ENCODE peak calls at places on chromosomes 6 and 20, in eight cellular contexts. P, O, I, W, X, U, H and Q are unnamed samples. For H3K36me3, the result is how much of the 10 kb centered on the place peaks cover.

GRCh38 chr6:140957334-140957733 is 1175.4 kb upstream of the GJE1 start:
- DNase-seq in P (no peak), H (no peak), I (no peak), X (no peak), W (no peak), O (no peak), U (no peak), Q (no peak)

GRCh38 chr6:155177369-155177961 is 86.3 kb upstream of the CLDN20 start:
- DNase-seq in W (no peak), X (peak), U (no peak), H (peak), O (peak), I (no peak), P (peak), Q (no peak)

GRCh38 chr20:835220-836045 is 1.9 kb downstream of the FAM110A start:
- DNase-seq in U (no peak), O (no peak), X (no peak), I (no peak), H (peak), W (no peak), P (peak), Q (no peak)

GRCh38 chr20:41064377-41064776 is 35.8 kb downstream of the TOP1 start:
- DNase-seq in X (no peak), I (no peak), U (no peak), O (no peak), H (no peak), W (no peak), P (no peak), Q (no peak)

GRCh38 chr6:125003070-125003469 is 40.8 kb downstream of the RNF217 start:
- DNase-seq in O (no peak), W (no peak), P (no peak), X (no peak), H (no peak), I (no peak), U (no peak), Q (no peak)

GRCh38 chr6:34295721-34296120 is 46.9 kb upstream of the SMIM29 start:
- DNase-seq in H (no peak), O (no peak), U (no peak), P (no peak), I (no peak), X (no peak), W (no peak), Q (peak)

GRCh38 chr6:3746119-3746691 is 5.3 kb downstream of the PXDC1 start:
- DNase-seq in W (no peak), X (no peak), U (no peak), P (no peak), H (no peak), I (no peak), O (no peak), Q (no peak)

GRCh38 chr20:3680701-3681351 is 984 bp downstream of the ADAM33 start:
- DNase-seq in I (no peak), X (no peak), O (peak), P (no peak), W (no peak), U (no peak), H (no peak), Q (no peak)

GRCh38 chr6:49692534-49692933 is 20.8 kb downstream of the CRISP2 start:
- DNase-seq in O (no peak), U (no peak), I (no peak), X (no peak), W (no peak), P (no peak), H (no peak), Q (no peak)

GRCh38 chr20:12372557-12372956 is 454.9 kb downstream of the BTBD3 start:
- DNase-seq in O (no peak), U (no peak), W (no peak), P (no peak), X (no peak), I (no peak), H (no peak), Q (no peak)

GRCh38 chr6:140051521-140052455 is 677.3 kb upstream of the CITED2 start:
- DNase-seq in H (no peak), U (no peak), I (no peak), W (no peak), X (peak), O (peak), P (no peak), Q (no peak)

GRCh38 chr20:46215913-46216707 is 92.2 kb downstream of the CDH22 start:
- DNase-seq in O (peak), P (peak), H (no peak), U (no peak), I (no peak), W (no peak), X (peak), Q (peak)

GRCh38 chr6:111854683-111855082 is 18.6 kb downstream of the FYN start:
- DNase-seq in P (no peak), H (no peak), O (peak), X (no peak), U (no peak), I (no peak), W (no peak), Q (no peak)

GRCh38 chr20:61723538-61724257 is 342.0 kb downstream of the TAF4 start:
- DNase-seq in P (no peak), X (no peak), U (no peak), O (no peak), I (no peak), H (no peak), W (no peak), Q (no peak)

GRCh38 chr6:98203170-98203806 is 631.1 kb upstream of the POU3F2 start:
- DNase-seq in W (no peak), X (no peak), P (no peak), I (no peak), O (no peak), U (no peak), H (no peak), Q (no peak)

GRCh38 chr6:39072830-39073229 is 24.2 kb downstream of the GLP1R start:
- DNase-seq in X (no peak), I (no peak), O (no peak), P (no peak), U (no peak), H (no peak), W (no peak), Q (no peak)

GRCh38 chr6:43969158-43969981 is 157.9 kb downstream of the MRPL14 start:
- DNase-seq in I (no peak), U (no peak), X (no peak), P (peak), H (no peak), W (no peak), O (no peak), Q (no peak)

GRCh38 chr6:53464942-53465460 is 79.9 kb downstream of the GCLC start:
- DNase-seq in U (no peak), O (peak), I (no peak), P (peak), W (no peak), H (peak), X (peak), Q (no peak)

GRCh38 chr6:87151786-87152527 is 3.4 kb upstream of the ZNF292 start:
- DNase-seq in U (no peak), H (peak), W (peak), O (peak), X (no peak), P (peak), I (peak), Q (no peak)

GRCh38 chr6:145110109-145110508 is 625.2 kb downstream of the EPM2A start:
- DNase-seq in W (no peak), O (no peak), P (no peak), I (no peak), X (peak), H (no peak), U (no peak), Q (no peak)

GRCh38 chr6:74731921-74732320 is 473.9 kb downstream of the COL12A1 start:
- DNase-seq in O (no peak), U (no peak), P (no peak), W (no peak), I (no peak), X (no peak), H (no peak), Q (no peak)

GRCh38 chr6:170057034-170057734 is 233.7 kb downstream of the DLL1 start:
- DNase-seq in X (no peak), H (no peak), I (no peak), P (peak), O (no peak), W (no peak), U (no peak), Q (no peak)

GRCh38 chr6:127471379-127472255 is 12.4 kb upstream of the KIAA0408 start:
- DNase-seq in W (no peak), U (no peak), O (no peak), I (no peak), H (no peak), P (no peak), X (no peak), Q (no peak)

GRCh38 chr6:150195996-150196417 is 53.2 kb downstream of the PPP1R14C start:
- DNase-seq in W (no peak), H (no peak), P (no peak), U (no peak), I (no peak), O (no peak), X (no peak), Q (no peak)

GRCh38 chr6:138577151-138577915 is 78.0 kb upstream of the NHSL1 start:
- DNase-seq in U (no peak), I (no peak), O (no peak), W (no peak), H (no peak), X (no peak), P (no peak), Q (peak)

GRCh38 chr20:40811004-40811403 is 122.0 kb upstream of the MAFB start:
- DNase-seq in P (peak), W (no peak), O (no peak), I (no peak), X (no peak), H (no peak), U (no peak), Q (no peak)

GRCh38 chr6:36432151-36432633 is 10.5 kb downstream of the PXT1 start:
- DNase-seq in W (no peak), U (no peak), X (peak), I (no peak), H (no peak), P (no peak), O (no peak), Q (no peak)

GRCh38 chr6:34267746-34268145 is 18.9 kb upstream of the SMIM29 start:
- DNase-seq in I (no peak), H (no peak), X (no peak), W (no peak), U (no peak), O (no peak), P (no peak), Q (no peak)

GRCh38 chr6:54074591-54075195 is 36.5 kb upstream of the MLIP start:
- DNase-seq in O (no peak), P (no peak), W (no peak), U (no peak), I (no peak), H (no peak), X (no peak), Q (no peak)

GRCh38 chr20:63740501-63741353 is 1.2 kb downstream of the SLC2A4RG start:
- DNase-seq in W (peak), O (peak), I (no peak), X (peak), P (peak), U (no peak), H (peak), Q (peak)

GRCh38 chr6:42138630-42139619 is 3.5 kb downstream of the C6orf132 start:
- DNase-seq in U (no peak), X (peak), H (no peak), O (peak), P (no peak), I (no peak), W (no peak), Q (no peak)

GRCh38 chr20:62473200-62473585 is 2.6 kb downstream of the GATA5 start:
- DNase-seq in P (no peak), W (no peak), I (no peak), U (no peak), O (no peak), X (no peak), H (no peak), Q (no peak)

GRCh38 chr6:147203311-147204059 is 732 bp upstream of the STXBP5 start:
- DNase-seq in P (peak), U (no peak), O (peak), W (no peak), I (peak), H (peak), X (peak), Q (peak)

GRCh38 chr6:30679765-30680535 is 6.5 kb downstream of the PPP1R18 start:
- DNase-seq in X (no peak), O (no peak), W (no peak), H (no peak), I (no peak), U (no peak), P (no peak), Q (no peak)

DNA sequence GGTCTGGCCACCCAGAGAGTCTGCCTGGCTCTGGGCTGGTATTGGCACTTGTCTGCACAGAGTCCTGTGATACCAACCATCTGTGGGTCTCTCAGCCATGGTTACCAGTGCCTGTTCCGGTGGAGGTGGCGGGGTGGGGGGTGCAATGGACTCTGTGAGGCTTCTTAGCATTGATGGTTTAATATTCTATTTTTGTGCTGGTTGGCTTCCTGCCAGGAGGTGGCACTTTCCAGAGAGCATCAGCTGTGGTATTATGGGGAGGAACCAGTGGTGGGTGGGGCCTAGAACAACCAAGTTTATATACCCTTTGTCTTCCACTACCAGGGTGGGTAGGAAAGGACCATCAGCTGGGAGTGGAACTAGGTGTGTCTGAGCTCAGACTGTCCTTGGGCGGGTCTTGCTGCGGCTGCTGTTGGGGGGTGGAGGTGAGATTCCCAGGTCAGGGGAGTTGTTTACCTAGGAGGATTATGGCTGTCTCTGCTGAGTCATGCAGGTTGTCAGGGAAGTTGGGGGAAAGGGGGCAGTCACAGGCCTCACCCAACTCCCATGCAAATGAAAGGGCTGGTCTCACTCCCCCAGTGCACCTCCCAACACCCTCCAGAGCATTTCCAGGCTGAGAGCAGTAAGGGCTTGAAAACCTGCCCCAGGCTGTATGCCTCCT is 117.5 kb downstream of the FLRT3 start:
- DNase-seq in I (no peak), O (no peak), U (no peak), H (no peak), P (no peak), X (peak), W (no peak), Q (no peak)
- TF ChIP-seq CTCF in I (no peak), O (no peak), U (no peak), H (no peak), P (no peak), X (no peak), W (no peak), Q (no peak)

DNA sequence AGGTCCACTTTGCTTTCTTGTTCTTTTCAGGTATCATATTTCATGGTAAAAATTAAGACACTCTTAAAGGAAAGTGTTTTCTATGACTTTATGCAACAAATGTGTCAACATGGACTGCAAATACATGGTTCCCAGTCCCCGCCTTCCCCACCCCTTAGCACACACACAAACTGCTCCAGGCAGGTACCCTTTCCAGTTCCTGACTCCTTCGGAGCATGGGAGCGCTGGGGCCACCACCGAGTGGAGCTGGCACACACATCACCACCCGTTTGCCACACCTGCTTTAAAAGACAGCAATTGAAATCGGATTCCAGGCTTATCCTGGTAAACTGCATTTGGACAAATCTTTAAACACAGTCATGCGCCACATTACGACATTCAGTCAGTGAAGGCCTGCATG is 22.2 kb downstream of the RNASET2 start:
- DNase-seq in W (no peak), H (no peak), X (no peak), O (no peak), U (no peak), I (no peak), P (no peak), Q (no peak)
- H3K4me3 ChIP-seq in W (no peak), H (no peak), X (no peak), O (no peak), U (no peak), I (no peak), P (no peak), Q (no peak)

DNA sequence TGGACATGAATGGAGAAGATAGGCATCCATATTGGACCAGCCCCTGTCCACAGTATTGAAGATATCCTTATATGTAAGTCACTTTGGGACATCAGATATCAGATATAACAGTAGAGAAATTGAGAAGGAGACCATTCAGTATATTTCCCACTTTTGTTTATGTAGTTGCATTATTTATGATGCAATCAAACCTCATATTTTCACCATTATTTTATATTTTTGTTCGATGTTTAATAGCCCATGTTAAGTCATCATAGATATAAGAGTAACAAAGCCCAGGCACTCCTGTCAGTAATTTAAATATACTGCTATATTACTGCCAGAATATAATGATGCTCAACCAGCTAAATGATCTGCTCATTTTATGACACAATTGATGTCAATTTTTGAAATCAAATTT is 744.5 kb upstream of the EPHA7 start:
- DNase-seq in H (no peak), W (no peak), U (no peak), O (no peak), I (no peak), X (no peak), P (no peak), Q (no peak)
- H3K36me3 ChIP-seq in H (under half), W (under half), U (under half), O (under half), I (under half), X (under half), P (under half), Q (under half)

GRCh38 chr20:48728042-48728837 is 99.6 kb downstream of the PREX1 start:
- DNase-seq in X (no peak), H (no peak), I (no peak), P (no peak), U (no peak), O (no peak), W (no peak), Q (no peak)
- TF ChIP-seq CTCF in X (no peak), H (no peak), I (no peak), P (no peak), U (no peak), O (no peak), W (no peak), Q (no peak)

DNA sequence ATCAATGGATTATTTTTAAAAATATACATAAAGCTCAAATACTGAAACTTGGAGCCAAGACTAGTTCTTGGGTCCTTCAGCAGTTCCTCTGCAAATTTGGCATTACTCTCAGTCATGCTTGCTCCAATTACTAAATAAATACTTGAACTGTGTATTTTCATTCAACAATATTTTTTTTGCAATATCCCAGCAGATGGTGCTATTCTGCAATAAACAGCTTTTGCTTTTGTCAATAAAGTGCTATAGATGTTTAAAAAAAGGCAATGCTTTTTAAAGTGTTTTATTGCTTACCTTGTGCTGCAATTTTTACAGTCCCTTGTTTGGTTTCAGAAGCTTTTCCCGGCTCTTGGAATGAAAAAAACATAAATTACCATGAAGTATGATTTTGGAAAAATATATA is 243.4 kb downstream of the TRDN start:
- DNase-seq in X (no peak), U (no peak), H (no peak), I (no peak), P (no peak), W (no peak), O (peak), Q (no peak)
- H3K4me3 ChIP-seq in X (no peak), U (no peak), H (no peak), I (no peak), P (no peak), W (no peak), O (no peak), Q (no peak)

DNA sequence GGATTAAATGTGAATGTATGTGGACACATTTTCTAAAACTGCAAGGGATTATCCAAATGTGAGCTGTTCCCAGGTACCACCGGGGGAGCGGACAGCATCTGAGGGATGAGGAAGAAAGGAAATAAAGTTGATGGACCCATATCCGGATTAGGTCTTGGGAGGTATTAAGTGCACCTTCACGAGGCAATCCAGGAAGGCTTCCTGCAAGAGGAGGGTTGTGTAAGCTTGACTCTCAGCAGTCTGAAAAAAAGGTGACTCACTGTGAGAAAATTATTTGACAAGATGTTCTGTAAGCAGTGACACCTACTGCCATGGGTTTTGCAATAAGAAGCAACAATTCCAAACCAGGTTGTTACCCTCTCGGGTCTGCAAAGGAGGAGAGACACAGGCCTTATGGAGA is 55.0 kb upstream of the LRFN2 start:
- DNase-seq in U (no peak), I (no peak), P (no peak), X (no peak), O (no peak), W (no peak), H (no peak), Q (no peak)
- H3K36me3 ChIP-seq in U (under half), I (under half), P (under half), X (under half), O (under half), W (under half), H (under half), Q (under half)

DNA sequence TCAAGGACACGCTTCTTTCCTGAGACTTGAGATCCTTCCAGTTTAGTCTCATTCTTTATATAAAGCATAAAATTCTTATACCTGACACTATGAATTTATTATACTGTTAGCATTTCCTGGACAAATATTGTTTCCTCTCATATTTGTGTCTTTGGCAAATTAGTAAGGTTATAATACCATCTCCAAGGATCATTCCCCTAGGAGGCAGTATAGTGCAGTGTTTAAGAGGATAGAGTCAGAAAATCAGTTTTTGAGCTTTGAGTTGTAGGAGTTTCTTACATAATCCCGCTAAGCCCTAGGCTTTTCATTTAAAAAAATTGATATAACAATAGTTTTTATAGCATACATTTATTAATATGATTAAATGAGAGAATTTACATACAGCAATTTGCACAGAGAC is 510.8 kb downstream of the TENT5A start:
- DNase-seq in O (peak), W (no peak), H (no peak), U (no peak), X (no peak), P (no peak), I (no peak), Q (no peak)
- TF ChIP-seq CTCF in O (peak), W (peak), H (peak), U (peak), X (peak), P (peak), I (no peak), Q (peak)

DNA sequence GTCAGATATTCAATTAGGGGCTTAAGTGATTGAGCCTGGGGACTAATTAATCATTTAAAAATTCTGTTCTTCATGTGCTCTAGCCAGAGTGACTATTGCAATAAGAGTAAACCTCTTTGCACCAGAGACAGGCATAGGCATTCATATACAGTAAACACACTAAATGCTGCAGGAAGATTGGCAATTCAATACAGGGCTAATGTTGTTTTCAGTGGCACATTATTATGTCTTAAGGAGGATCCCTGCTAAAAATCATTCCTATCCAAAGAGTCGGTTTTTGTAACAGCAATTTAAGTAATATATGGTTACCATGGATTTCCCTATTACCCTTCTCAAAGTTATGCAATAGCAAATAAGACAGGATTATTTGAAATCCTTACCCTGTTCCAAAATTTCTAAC is 1.3 kb downstream of the PDE7B start:
- DNase-seq in U (no peak), O (peak), W (no peak), P (no peak), H (no peak), X (no peak), I (no peak), Q (no peak)
- H3K4me3 ChIP-seq in U (no peak), O (peak), W (no peak), P (no peak), H (no peak), X (no peak), I (no peak), Q (peak)